ENCODE peak calls at places on chromosomes 3 and 15, in seven cellular contexts. A is GM10248; K is astrocyte of the spinal cord; P is sigmoid colon; N is T-helper 9 cell; H is stimulated activated CD4-positive, alpha-beta T cell treated with anti-CD3 and anti-CD28 coated beads, Interleukin-2, amount 100 ng/mL, for 4 hours; S is NCI-H1417. L is an unnamed sample.
A peak's percentile ranks its signal among the peaks of the same experiment; 100 is the strongest.

GRCh38 chr3:118526758-118527526 is 507.7 kb downstream of the IGSF11 start:
- DNase-seq in K (no peak), S (no peak), A (peak; percentile 10), H (no peak), N (no peak), P (no peak), L (no peak)

GRCh38 chr15:70863450-70864218 is 9.7 kb upstream of the LARP6 start:
- DNase-seq in K (peak; percentile 89), A (no peak), H (no peak), N (no peak), P (no peak), S (no peak), L (no peak)

GRCh38 chr3:170425491-170426239 is 7.0 kb downstream of the CLDN11 start:
- DNase-seq in H (no peak), S (peak; percentile 14), A (no peak), P (no peak), K (no peak), N (no peak), L (no peak)

GRCh38 chr15:91866971-91867372 is 13.5 kb downstream of the SLCO3A1 start:
- DNase-seq in S (peak; percentile 62), K (peak; percentile 36), H (no peak), A (no peak), P (no peak), N (no peak), L (no peak)

GRCh38 chr3:35639251-35640185 is at the start of gene ARPP21:
- DNase-seq in P (peak; percentile 46), K (peak; percentile 36), A (peak; percentile 24), S (peak; percentile 63), H (no peak), N (no peak), L (no peak)

GRCh38 chr15:57566840-57567239 is 24.9 kb upstream of the MYZAP start:
- DNase-seq in H (no peak), N (no peak), K (no peak), P (peak; percentile 81), A (no peak), S (no peak), L (no peak)

GRCh38 chr3:156511987-156512677 is 42.8 kb downstream of the SSR3 start:
- DNase-seq in H (no peak), A (no peak), K (no peak), N (no peak), S (no peak), P (no peak), L (no peak)

GRCh38 chr3:162141232-162141631 is 644.6 kb downstream of the OTOL1 start:
- DNase-seq in H (no peak), P (no peak), A (no peak), K (peak; percentile 72), S (no peak), N (no peak), L (no peak)

GRCh38 chr3:28345690-28346089 is 2.8 kb upstream of the ZCWPW2 start:
- DNase-seq in N (no peak), H (no peak), A (no peak), P (no peak), S (no peak), K (no peak), L (no peak)

GRCh38 chr15:75104804-75105557 is 81.6 kb downstream of the PPCDC start:
- DNase-seq in H (peak; percentile 7), S (no peak), K (peak; percentile 93), P (no peak), N (no peak), A (peak; percentile 83), L (peak; percentile 4)

GRCh38 chr3:51522273-51522981 is 16.1 kb upstream of the RAD54L2 start:
- DNase-seq in H (no peak), N (no peak), P (no peak), S (no peak), K (no peak), A (no peak), L (no peak)

GRCh38 chr15:64772488-64772887 is 2.9 kb downstream of the RBPMS2 start:
- DNase-seq in N (no peak), H (no peak), S (no peak), K (no peak), P (no peak), A (no peak), L (no peak)

GRCh38 chr3:87006844-87007439 is 16.0 kb upstream of the VGLL3 start:
- DNase-seq in A (no peak), H (no peak), P (no peak), S (no peak), K (peak; percentile 58), N (no peak), L (no peak)

GRCh38 chr3:54870423-54870822 is 57.4 kb downstream of the LRTM1 start:
- DNase-seq in A (no peak), P (no peak), N (no peak), K (peak; percentile 96), H (no peak), S (peak; percentile 4), L (no peak)

GRCh38 chr3:190092250-190092649 is 28.4 kb downstream of the P3H2 start:
- DNase-seq in K (peak; percentile 87), P (no peak), S (no peak), H (no peak), N (no peak), A (no peak), L (no peak)

GRCh38 chr15:77622212-77622941 is 10.3 kb downstream of the LINGO1 start:
- DNase-seq in N (no peak), H (no peak), P (no peak), A (no peak), K (no peak), S (no peak), L (no peak)

GRCh38 chr3:25428003-25428861 is at the start of gene RARB:
- DNase-seq in N (no peak), S (peak; percentile 14), H (no peak), K (peak; percentile 97), P (peak; percentile 92), A (peak; percentile 29), L (no peak)

GRCh38 chr15:31279221-31280036 is 47.2 kb upstream of the KLF13 start:
- DNase-seq in S (no peak), N (no peak), P (peak; percentile 39), K (no peak), H (no peak), A (peak; percentile 16), L (no peak)

GRCh38 chr3:12336099-12336498 is 47.2 kb downstream of the PPARG start:
- DNase-seq in H (no peak), N (no peak), K (no peak), A (no peak), P (no peak), S (no peak), L (no peak)

GRCh38 chr15:68795298-68795848 is 25.3 kb downstream of the ANP32A start:
- DNase-seq in H (peak; percentile 43), N (peak; percentile 53), A (peak; percentile 78), K (peak; percentile 86), S (no peak), P (peak; percentile 95), L (peak; percentile 50)

GRCh38 chr3:187747506-187747905 is 2.2 kb upstream of the BCL6 start:
- DNase-seq in H (no peak), P (no peak), N (no peak), K (no peak), A (no peak), S (no peak), L (no peak)

GRCh38 chr15:48891229-48891765 is 13.4 kb downstream of the EID1 start:
- DNase-seq in N (no peak), K (peak; percentile 17), A (no peak), H (no peak), S (no peak), P (no peak), L (no peak)

GRCh38 chr3:58580826-58581327 is 3.7 kb upstream of the FAM107A start:
- DNase-seq in A (no peak), K (no peak), N (no peak), H (no peak), S (no peak), P (no peak), L (no peak)

GRCh38 chr15:80563372-80563997 is 131.6 kb upstream of the ABHD17C start:
- DNase-seq in A (peak; percentile 3), P (peak; percentile 46), S (no peak), N (no peak), H (no peak), K (no peak), L (no peak)

GRCh38 chr3:169240786-169241486 is 422.6 kb downstream of the MECOM start:
- DNase-seq in N (no peak), A (no peak), H (no peak), K (no peak), P (no peak), S (no peak), L (no peak)

GRCh38 chr3:128875556-128876120 is 3.8 kb upstream of the ACAD9 start:
- DNase-seq in N (peak; percentile 23), K (no peak), S (peak; percentile 11), A (peak; percentile 49), P (no peak), H (peak; percentile 64), L (peak; percentile 78)

GRCh38 chr3:69384379-69384778 is 1.5 kb downstream of the FRMD4B start:
- DNase-seq in P (no peak), H (no peak), S (no peak), K (no peak), N (no peak), A (no peak), L (no peak)

GRCh38 chr3:49157289-49157688 is 8.8 kb downstream of the CCDC71 start:
- DNase-seq in K (no peak), P (no peak), S (no peak), N (no peak), A (no peak), H (no peak), L (no peak)

GRCh38 chr3:100216713-100217112 is 44.1 kb upstream of the TBC1D23 start:
- DNase-seq in P (no peak), K (peak; percentile 49), S (no peak), N (no peak), A (no peak), H (no peak), L (no peak)

GRCh38 chr3:40885423-40885822 is 313.9 kb upstream of the CTNNB1 start:
- DNase-seq in K (no peak), N (no peak), H (no peak), P (no peak), A (no peak), S (no peak), L (no peak)

GRCh38 chr3:48416091-48416505 is 13.8 kb downstream of the PLXNB1 start:
- DNase-seq in K (no peak), A (no peak), N (no peak), P (no peak), S (no peak), H (no peak), L (no peak)

GRCh38 chr3:149596136-149596770 is 61.6 kb downstream of the WWTR1 start:
- DNase-seq in P (no peak), K (no peak), H (no peak), S (no peak), N (no peak), A (no peak), L (no peak)

GRCh38 chr15:39357478-39358268 is 223.2 kb upstream of the THBS1 start:
- DNase-seq in S (no peak), K (no peak), P (no peak), H (no peak), N (no peak), A (no peak), L (no peak)

GRCh38 chr3:122021811-122022401 is at the start of gene ILDR1:
- DNase-seq in P (no peak), H (no peak), N (no peak), S (peak; percentile 73), K (no peak), A (peak; percentile 72), L (no peak)

GRCh38 chr3:178623666-178624255 is 87.5 kb downstream of the KCNMB2 start:
- DNase-seq in H (no peak), K (peak; percentile 14), A (no peak), N (no peak), P (no peak), S (no peak), L (no peak)

GRCh38 chr3:23099677-23100076 is 103.5 kb upstream of the UBE2E2 start:
- DNase-seq in H (no peak), S (no peak), K (no peak), P (no peak), N (no peak), A (no peak), L (no peak)

GRCh38 chr15:92656089-92656488 is 514 bp upstream of the FAM174B start:
- DNase-seq in P (no peak), S (peak; percentile 55), H (no peak), A (no peak), N (no peak), K (no peak), L (no peak)